ENCODE peak calls at places on chromosomes 12 and 14, in five cellular contexts. Y, D, Q, B and V are unnamed samples.

GRCh38 chr14:54001189-54001878 is 44.7 kb upstream of the BMP4 start:
- DNase-seq in Y (no peak), D (no peak), Q (no peak), B (no peak), V (no peak)

GRCh38 chr12:66550626-66551025 is 128.2 kb downstream of the GRIP1 start:
- DNase-seq in Y (no peak), D (no peak), Q (no peak), B (no peak), V (no peak)

GRCh38 chr14:103713304-103714062 is 1.8 kb downstream of the XRCC3 start:
- DNase-seq in Y (no peak), D (no peak), Q (no peak), B (no peak), V (no peak)

GRCh38 chr12:2185751-2186341 is 133.1 kb downstream of the CACNA1C start:
- DNase-seq in Y (no peak), D (no peak), Q (no peak), B (no peak), V (no peak)

GRCh38 chr14:76930549-76930948 is 98.0 kb downstream of the IRF2BPL start:
- DNase-seq in Y (no peak), D (no peak), Q (no peak), B (no peak), V (no peak)

GRCh38 chr14:75049731-75050201 is 1.5 kb downstream of the MLH3 start:
- DNase-seq in Y (no peak), D (no peak), Q (no peak), B (no peak), V (no peak)

GRCh38 chr14:78445275-78445674 is 275.1 kb downstream of the NRXN3 start:
- DNase-seq in Y (no peak), D (no peak), Q (no peak), B (no peak), V (no peak)

GRCh38 chr12:8629486-8630033 is 16.9 kb upstream of the AICDA start:
- DNase-seq in Y (no peak), D (no peak), Q (no peak), B (no peak), V (peak)

GRCh38 chr12:3106564-3106963 is 29.4 kb downstream of the TSPAN9 start:
- DNase-seq in Y (no peak), D (no peak), Q (no peak), B (no peak), V (no peak)

GRCh38 chr12:74728006-74728405 is 190.4 kb downstream of the ATXN7L3B start:
- DNase-seq in Y (no peak), D (no peak), Q (no peak), B (no peak), V (no peak)

GRCh38 chr12:131832393-131833231 is 4.4 kb downstream of the MMP17 start:
- DNase-seq in Y (no peak), D (no peak), Q (no peak), B (peak), V (no peak)

GRCh38 chr14:98937021-98937420 is 335.0 kb downstream of the BCL11B start:
- DNase-seq in Y (no peak), D (no peak), Q (no peak), B (no peak), V (no peak)

GRCh38 chr14:67221248-67221981 is 19.8 kb upstream of the PALS1 start:
- DNase-seq in Y (no peak), D (no peak), Q (no peak), B (peak), V (peak)

GRCh38 chr14:103555559-103556337 is 6.7 kb downstream of the BAG5 start:
- DNase-seq in Y (no peak), D (no peak), Q (no peak), B (no peak), V (no peak)

GRCh38 chr12:103839103-103839502 is 1.9 kb downstream of the NT5DC3 start:
- DNase-seq in Y (no peak), D (no peak), Q (no peak), B (no peak), V (no peak)

GRCh38 chr14:61406198-61406597 is 84.8 kb downstream of the PRKCH start:
- DNase-seq in Y (peak), D (no peak), Q (peak), B (no peak), V (no peak)

GRCh38 chr12:75965661-75966060 is 65.9 kb downstream of the PHLDA1 start:
- DNase-seq in Y (no peak), D (no peak), Q (no peak), B (no peak), V (no peak)

GRCh38 chr14:61145903-61146411 is 135.2 kb downstream of the TMEM30B start:
- DNase-seq in Y (no peak), D (no peak), Q (no peak), B (peak), V (no peak)

GRCh38 chr12:8665729-8666128 is 3.1 kb upstream of the MFAP5 start:
- DNase-seq in Y (no peak), D (no peak), Q (no peak), B (no peak), V (no peak)

GRCh38 chr14:105389534-105389933 is 8.8 kb upstream of the TEX22 start:
- DNase-seq in Y (no peak), D (no peak), Q (no peak), B (no peak), V (no peak)

GRCh38 chr14:99023371-99023770 is 248.6 kb downstream of the BCL11B start:
- DNase-seq in Y (no peak), D (no peak), Q (no peak), B (no peak), V (no peak)

GRCh38 chr12:14390885-14391530 is 25.5 kb downstream of the ATF7IP start:
- DNase-seq in Y (no peak), D (no peak), Q (no peak), B (no peak), V (no peak)

GRCh38 chr12:27914956-27915355 is 57.6 kb downstream of the PTHLH start:
- DNase-seq in Y (no peak), D (no peak), Q (no peak), B (no peak), V (no peak)

GRCh38 chr14:73026243-73026844 is 562 bp downstream of the ZFYVE1 start:
- DNase-seq in Y (no peak), D (no peak), Q (no peak), B (no peak), V (no peak)

GRCh38 chr12:113403435-113404415 is at the start of gene SDS:
- DNase-seq in Y (no peak), D (no peak), Q (no peak), B (peak), V (no peak)

GRCh38 chr12:53652366-53652765 is 23.5 kb downstream of the ATP5MC2 start:
- DNase-seq in Y (no peak), D (no peak), Q (no peak), B (peak), V (no peak)

GRCh38 chr12:98544741-98545140 is 29.4 kb downstream of the TMPO start:
- DNase-seq in Y (no peak), D (no peak), Q (no peak), B (peak), V (no peak)

GRCh38 chr14:44963775-44964380 is 1.9 kb downstream of the TOGARAM1 start:
- DNase-seq in Y (no peak), D (no peak), Q (no peak), B (no peak), V (no peak)

GRCh38 chr14:61701946-61702345 is 6.6 kb downstream of the HIF1A start:
- DNase-seq in Y (no peak), D (no peak), Q (no peak), B (no peak), V (no peak)

GRCh38 chr14:81402123-81402495 is 2.0 kb upstream of the STON2 start:
- DNase-seq in Y (no peak), D (no peak), Q (no peak), B (no peak), V (no peak)
- H3K14ac ChIP-seq in Y (no peak), D (no peak), Q (no peak), B (no peak), V (no peak)

DNA sequence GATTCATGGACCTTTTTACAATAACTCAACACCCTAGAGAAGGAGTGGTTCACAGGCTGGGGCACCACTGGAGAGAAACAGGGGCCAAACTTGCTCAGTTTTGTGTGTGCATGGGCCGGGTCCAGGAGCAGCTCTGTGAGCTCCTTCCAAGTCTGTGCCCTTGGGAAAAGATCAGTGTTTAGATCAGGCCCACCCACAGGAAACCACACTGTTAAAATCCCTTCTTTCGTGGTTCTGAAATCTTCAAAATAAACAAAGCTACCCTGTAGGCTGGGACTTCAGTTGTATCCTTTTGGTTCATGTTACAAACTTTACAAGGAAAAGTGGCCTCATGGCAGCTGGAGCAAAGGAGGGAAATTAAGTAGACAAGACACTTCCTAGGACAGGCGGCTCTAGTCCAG is 156.0 kb upstream of the TMEM260 start:
- DNase-seq in Y (no peak), D (no peak), Q (no peak), B (peak), V (no peak)
- H3K18ac ChIP-seq in Y (no peak), D (no peak), Q (no peak), B (no peak), V (no peak)

DNA sequence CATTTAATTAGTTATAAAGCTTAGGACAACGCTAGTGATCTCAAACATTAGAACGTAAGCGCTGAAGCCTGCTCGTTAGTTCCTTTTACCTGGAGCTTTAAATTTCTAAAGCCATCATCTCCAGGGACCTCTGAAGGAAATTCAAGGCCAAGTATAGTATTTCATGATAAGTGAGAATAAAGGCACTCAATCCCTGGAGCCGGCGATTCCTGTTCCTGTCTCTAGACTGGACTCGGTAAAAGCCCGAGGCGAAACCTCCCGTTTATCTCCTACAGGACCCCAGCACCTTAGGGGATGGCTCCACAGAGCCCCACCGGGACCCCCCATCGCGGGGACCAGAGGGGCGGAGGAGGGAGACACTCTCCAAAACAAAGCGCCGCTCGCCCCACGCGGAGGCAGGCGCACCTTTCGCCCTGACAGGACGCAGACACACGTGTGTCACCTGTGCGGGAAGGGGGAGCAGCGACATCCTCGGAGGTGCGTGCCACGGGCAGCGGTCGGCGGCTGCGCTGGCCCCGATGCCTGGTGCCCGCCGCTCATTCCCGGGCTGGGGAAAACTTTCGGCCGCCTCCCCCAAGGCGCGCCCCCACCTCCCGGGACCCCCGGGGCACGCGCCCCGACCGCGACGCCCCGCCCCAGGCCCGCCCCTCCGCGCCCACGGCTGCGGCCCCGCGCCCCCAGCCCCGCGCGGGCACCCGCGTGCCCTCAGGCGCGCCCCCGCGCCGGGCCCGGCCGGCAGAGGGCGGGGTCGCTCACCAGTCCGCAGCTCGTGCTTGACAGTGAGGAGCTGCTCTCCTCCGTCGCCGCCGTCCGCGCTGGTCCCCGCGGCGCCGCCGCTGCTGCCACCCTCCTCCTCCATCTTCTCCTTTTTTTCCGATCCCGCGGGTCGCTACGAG is 617 bp downstream of the RPS6KA5 start:
- DNase-seq in Y (peak), D (peak), Q (peak), B (no peak), V (peak)
- H3K4ac ChIP-seq in Y (peak), D (no peak), Q (no peak), B (no peak), V (peak)

DNA sequence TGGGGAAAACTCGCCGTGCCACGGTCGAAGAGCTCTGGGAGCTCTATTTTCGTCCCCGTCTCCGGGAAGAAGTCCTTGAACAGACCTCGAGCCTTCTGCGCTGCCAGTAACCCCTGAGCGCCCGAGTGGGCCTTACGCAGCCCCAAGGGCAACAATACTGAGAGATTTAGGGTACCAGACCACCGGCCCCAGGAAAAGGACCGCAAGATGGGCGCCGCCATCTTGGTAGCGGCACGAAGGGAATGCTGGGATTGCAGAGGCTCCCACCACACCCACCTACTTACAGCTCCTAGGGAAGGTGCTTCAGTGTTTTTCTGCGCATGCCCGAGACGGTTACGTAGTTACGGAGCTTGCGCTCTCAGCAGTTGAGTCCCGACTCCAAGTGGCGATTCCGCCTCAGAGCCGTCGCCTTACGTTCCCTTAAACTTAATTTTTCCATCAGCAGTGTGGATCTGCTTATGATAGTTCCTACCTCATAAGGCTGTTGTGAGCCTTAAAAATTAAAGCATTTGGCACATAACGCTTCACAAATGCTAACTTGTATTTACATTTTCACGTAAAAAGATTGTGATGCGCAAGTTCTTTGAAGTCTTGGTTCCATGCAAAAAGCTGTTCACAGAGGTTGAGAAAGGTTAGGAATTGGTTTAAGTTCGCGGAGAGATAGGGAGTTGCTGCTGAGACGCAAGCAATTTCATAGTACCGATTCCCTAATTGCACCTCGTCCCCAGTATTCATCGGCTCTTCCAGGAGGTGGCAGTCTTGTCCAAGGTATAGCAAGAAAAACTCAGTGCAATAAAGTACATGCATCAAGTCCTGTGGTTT is at the start of gene YARS2:
- DNase-seq in Y (peak), D (peak), Q (peak), B (peak), V (peak)
- H3K14ac ChIP-seq in Y (peak), D (no peak), Q (peak), B (peak), V (peak)

DNA sequence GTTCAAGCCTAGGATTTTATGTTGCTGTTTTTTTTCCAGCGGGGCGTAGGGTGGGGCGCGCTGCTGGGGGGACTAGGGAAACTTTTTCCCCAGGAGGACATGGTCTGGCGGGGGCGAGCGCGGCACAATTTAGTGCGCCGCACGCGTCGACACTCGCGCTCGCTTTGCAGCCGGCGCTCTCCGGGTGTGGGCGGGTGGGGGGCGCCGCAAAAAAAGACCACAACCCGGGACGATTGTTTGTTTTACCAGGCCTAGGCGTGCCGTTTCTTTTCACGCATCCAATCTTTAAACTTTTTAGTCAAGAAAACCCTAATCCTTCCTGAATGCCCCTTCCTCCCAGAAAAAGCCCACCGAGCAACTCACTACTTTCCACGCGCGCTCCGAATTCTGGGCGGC is 865 bp upstream of the ZFP36L1 start:
- DNase-seq in Y (no peak), D (no peak), Q (no peak), B (no peak), V (no peak)
- H3K18ac ChIP-seq in Y (peak), D (peak), Q (peak), B (peak), V (peak)

GRCh38 chr12:89651192-89651591 is 57.4 kb downstream of the ATP2B1 start:
- DNase-seq in Y (no peak), D (no peak), Q (no peak), B (no peak), V (no peak)

GRCh38 chr12:89650239-89650638 is 58.4 kb downstream of the ATP2B1 start:
- DNase-seq in Y (no peak), D (no peak), Q (no peak), B (peak), V (no peak)

GRCh38 chr12:89649820-89650219 is 58.8 kb downstream of the ATP2B1 start:
- DNase-seq in Y (no peak), D (no peak), Q (no peak), B (no peak), V (no peak)

GRCh38 chr12:89649139-89649538 is 59.5 kb downstream of the ATP2B1 start:
- DNase-seq in Y (no peak), D (no peak), Q (peak), B (no peak), V (no peak)

GRCh38 chr12:89648211-89648930 is 60.3 kb downstream of the ATP2B1 start:
- DNase-seq in Y (no peak), D (peak), Q (peak), B (peak), V (peak)
- H3K4ac ChIP-seq in Y (no peak), D (no peak), Q (no peak), B (no peak), V (no peak)

GRCh38 chr12:106954462-106955376 is 988 bp upstream of the TMEM263 start:
- DNase-seq in Y (no peak), D (no peak), Q (peak), B (peak), V (no peak)

GRCh38 chr12:106957617-106958016 is 1.9 kb downstream of the TMEM263 start:
- DNase-seq in Y (no peak), D (no peak), Q (no peak), B (no peak), V (no peak)

GRCh38 chr12:106953352-106954260 is 2.1 kb upstream of the TMEM263 start:
- DNase-seq in Y (no peak), D (no peak), Q (no peak), B (peak), V (no peak)

GRCh38 chr12:106956048-106956935 is 585 bp downstream of the TMEM263 start:
- DNase-seq in Y (peak), D (peak), Q (peak), B (peak), V (peak)

GRCh38 chr12:106955377-106956047 is at the start of gene TMEM263:
- DNase-seq in Y (peak), D (peak), Q (peak), B (peak), V (peak)
- H3K14ac ChIP-seq in Y (peak), D (no peak), Q (peak), B (peak), V (peak)

GRCh38 chr12:49825360-49825970 is 2.7 kb downstream of the NCKAP5L start:
- DNase-seq in Y (no peak), D (no peak), Q (no peak), B (peak), V (peak)
- H3K18ac ChIP-seq in Y (no peak), D (peak), Q (no peak), B (no peak), V (no peak)

GRCh38 chr14:33943484-33943883 is 7.4 kb downstream of the EGLN3 start:
- DNase-seq in Y (no peak), D (no peak), Q (no peak), B (no peak), V (no peak)

GRCh38 chr14:33938131-33938949 is 12.5 kb downstream of the EGLN3 start:
- DNase-seq in Y (no peak), D (no peak), Q (peak), B (no peak), V (peak)

GRCh38 chr14:33943081-33943480 is 7.8 kb downstream of the EGLN3 start:
- DNase-seq in Y (no peak), D (no peak), Q (no peak), B (no peak), V (no peak)

GRCh38 chr14:33941727-33942126 is 9.1 kb downstream of the EGLN3 start:
- DNase-seq in Y (no peak), D (no peak), Q (no peak), B (no peak), V (no peak)

DNA sequence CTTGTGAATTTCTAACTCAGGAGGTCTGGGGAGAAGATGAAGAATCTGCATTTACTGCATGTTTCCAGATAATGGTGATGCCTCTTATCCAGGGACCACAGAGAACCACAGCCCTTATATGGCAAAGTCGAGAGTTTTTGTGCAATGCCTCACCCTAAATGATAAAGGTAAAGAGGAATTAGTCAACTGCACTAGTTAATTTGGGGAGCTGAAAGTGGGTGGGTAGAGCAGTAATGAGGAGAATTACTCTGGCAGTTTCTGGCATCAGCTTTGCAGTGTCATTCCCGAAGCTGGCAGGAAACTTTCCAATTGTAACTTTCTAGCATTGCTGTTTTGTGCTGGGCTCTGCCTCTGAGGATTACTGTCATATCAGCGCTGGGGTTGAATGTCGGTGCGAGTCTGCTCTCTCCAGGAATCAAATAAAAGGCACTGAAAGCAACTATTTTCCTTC is 10.3 kb downstream of the EGLN3 start:
- DNase-seq in Y (no peak), D (no peak), Q (no peak), B (no peak), V (no peak)
- H3K4ac ChIP-seq in Y (no peak), D (no peak), Q (no peak), B (no peak), V (no peak)